ENCODE peak calls at places on chromosomes 16 and 17, in four cellular contexts. T, O, A and L are unnamed samples.

GRCh38 chr16:80231888-80232287 is 308.9 kb upstream of the DYNLRB2 start:
- DNase-seq in A (no peak), T (no peak), O (no peak), L (no peak)

GRCh38 chr17:13671341-13671740 is 69.6 kb upstream of the HS3ST3A1 start:
- DNase-seq in A (no peak), T (no peak), O (no peak), L (no peak)

GRCh38 chr16:89224665-89225064 is 7.2 kb downstream of the ZNF778 start:
- DNase-seq in O (no peak), T (no peak), A (no peak), L (no peak)

GRCh38 chr16:7013990-7014389 is 318.7 kb upstream of the RBFOX1 start:
- DNase-seq in O (no peak), A (no peak), T (no peak), L (no peak)

GRCh38 chr17:60759756-60760155 is 82.1 kb downstream of the BCAS3 start:
- DNase-seq in O (no peak), T (no peak), A (no peak), L (no peak)

GRCh38 chr16:31529398-31530312 is 2.0 kb downstream of the AHSP start:
- DNase-seq in T (no peak), A (no peak), O (no peak), L (peak; percentile 56)

GRCh38 chr17:65243838-65244237 is 106.7 kb downstream of the RGS9 start:
- DNase-seq in A (no peak), T (no peak), O (peak; percentile 25), L (no peak)

GRCh38 chr17:64358261-64358788 is 32.3 kb downstream of the PECAM1 start:
- DNase-seq in O (no peak), T (no peak), A (no peak), L (no peak)

GRCh38 chr17:29251969-29252866 is 5.6 kb downstream of the CRYBA1 start:
- DNase-seq in A (no peak), T (no peak), O (no peak), L (no peak)

GRCh38 chr16:3881499-3881995 is 1.0 kb upstream of the CREBBP start:
- DNase-seq in A (no peak), O (no peak), T (no peak), L (no peak)

GRCh38 chr16:57544129-57544653 is 1.7 kb downstream of the ADGRG5 start:
- DNase-seq in A (no peak), T (no peak), O (no peak), L (peak; percentile 39)

GRCh38 chr16:75225678-75226515 is 7.1 kb downstream of the CTRB1 start:
- DNase-seq in T (no peak), O (no peak), A (no peak), L (peak; percentile 47)

GRCh38 chr17:74361613-74362391 is at the start of gene BTBD17:
- DNase-seq in O (no peak), T (peak; percentile 75), A (no peak), L (peak; percentile 67)

GRCh38 chr17:4939804-4940624 is at the start of the genes RNF167 and SLC25A11:
- DNase-seq in O (peak; percentile 95), A (peak; percentile 91), T (peak; percentile 95), L (peak; percentile 96)
- H3K36me3 ChIP-seq in O (peaks cover 76% of the 10 kb centered on the region), A (peaks cover 39% of the 10 kb centered on the region), T (peaks cover 52% of the 10 kb centered on the region), L (peaks cover 61% of the 10 kb centered on the region)

DNA sequence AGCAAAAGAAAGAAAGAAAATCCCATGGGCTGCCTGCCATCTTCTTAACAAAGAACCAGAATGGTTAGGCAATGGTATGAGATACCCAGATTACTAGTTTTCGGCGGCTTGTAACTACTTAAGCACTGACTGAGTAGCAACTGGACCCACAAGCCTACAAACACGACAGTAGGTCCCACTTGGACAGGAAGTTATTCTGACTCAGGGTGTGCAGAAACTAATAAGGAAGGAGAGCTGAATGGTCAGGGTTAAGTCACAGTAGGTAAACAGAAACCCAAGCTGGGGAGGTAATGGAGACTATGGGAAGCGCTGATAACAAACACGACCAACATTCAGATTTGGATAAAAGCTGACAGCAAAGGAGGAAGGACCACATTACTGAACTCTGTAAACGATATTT is 10.4 kb upstream of the HLF start:
- DNase-seq in A (no peak), T (no peak), O (no peak), L (no peak)
- H3K36me3 ChIP-seq in A (no peaks in the 10 kb centered on the region), T (no peaks in the 10 kb centered on the region), O (no peaks in the 10 kb centered on the region), L (no peaks in the 10 kb centered on the region)

DNA sequence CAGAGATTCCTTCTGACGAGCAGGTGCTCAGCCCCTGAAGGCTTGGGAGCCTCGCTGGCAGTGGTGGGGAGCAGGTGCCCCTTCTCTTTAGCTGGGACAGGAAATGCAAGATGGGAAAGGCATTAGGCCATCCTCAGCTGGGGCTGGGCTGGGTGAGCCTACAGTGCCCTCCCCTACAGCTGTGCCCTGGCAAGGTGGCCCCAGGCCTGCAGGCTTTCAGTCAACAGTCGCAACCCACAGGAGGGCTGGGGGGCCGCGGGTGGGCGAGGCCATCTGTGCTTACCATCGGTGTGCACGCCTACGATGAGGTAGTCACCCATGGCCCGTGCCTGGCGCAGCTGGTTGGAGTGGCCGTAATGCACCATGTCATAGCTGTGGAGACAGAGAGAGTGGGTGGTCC is 2.0 kb downstream of the PCYT2 start:
- DNase-seq in O (no peak), A (no peak), T (no peak), L (no peak)
- H3K36me3 ChIP-seq in O (peaks cover 78% of the 10 kb centered on the region), A (peaks cover 14% of the 10 kb centered on the region), T (peaks cover 73% of the 10 kb centered on the region), L (peaks cover 65% of the 10 kb centered on the region)

GRCh38 chr17:21193031-21193430 is 20.9 kb downstream of the TMEM11 start:
- DNase-seq in O (no peak), A (no peak), T (no peak), L (no peak)
- H3K36me3 ChIP-seq in O (peaks cover 59% of the 10 kb centered on the region), A (peaks cover 11% of the 10 kb centered on the region), T (peaks cover 32% of the 10 kb centered on the region), L (peaks cover 50% of the 10 kb centered on the region)